ENCODE peak calls at places on chromosomes 2 and 18, in four cellular contexts. J is K562, I is H1, F is HepG2. H is an unnamed sample.

GRCh38 chr2:215718890-215719289 is 283.0 kb upstream of the FN1 start:
- DNase-seq in J (no peak), I (no peak), F (no peak), H (no peak)

GRCh38 chr18:36692909-36693308 is 135.9 kb downstream of the TPGS2 start:
- DNase-seq in J (no peak), I (no peak), F (no peak), H (no peak)

GRCh38 chr2:191631754-191632153 is 46.2 kb upstream of the NABP1 start:
- DNase-seq in J (no peak), I (no peak), F (peak), H (no peak)

GRCh38 chr18:12849548-12849947 is 34.5 kb downstream of the PTPN2 start:
- DNase-seq in J (no peak), I (no peak), F (no peak), H (no peak)

GRCh38 chr2:134218928-134219707 is 34.8 kb upstream of the MGAT5 start:
- DNase-seq in J (no peak), I (no peak), F (no peak), H (peak)

GRCh38 chr2:8412082-8412481 is 269.8 kb upstream of the ID2 start:
- DNase-seq in J (no peak), I (no peak), F (peak), H (no peak)

GRCh38 chr2:653645-654425 is 23.4 kb downstream of the TMEM18 start:
- DNase-seq in J (no peak), I (no peak), F (no peak), H (no peak)

GRCh38 chr18:37341473-37342086 is 224.0 kb downstream of the CELF4 start:
- DNase-seq in J (no peak), I (no peak), F (no peak), H (no peak)

GRCh38 chr18:22434973-22435608 is 17.4 kb upstream of the CTAGE1 start:
- DNase-seq in J (no peak), I (no peak), F (no peak), H (no peak)

GRCh38 chr18:79605481-79605880 is 74.1 kb upstream of the CTDP1 start:
- DNase-seq in J (no peak), I (no peak), F (no peak), H (no peak)

GRCh38 chr2:226611944-226612318 is 187.7 kb downstream of the IRS1 start:
- DNase-seq in J (no peak), I (no peak), F (no peak), H (no peak)

GRCh38 chr2:68413466-68413865 is 48.4 kb downstream of the PLEK start:
- DNase-seq in J (no peak), I (no peak), F (no peak), H (no peak)

GRCh38 chr18:460302-460701 is 40.2 kb downstream of the COLEC12 start:
- DNase-seq in J (no peak), I (no peak), F (no peak), H (no peak)

GRCh38 chr2:221241072-221241471 is 331.0 kb downstream of the EPHA4 start:
- DNase-seq in J (no peak), I (no peak), F (no peak), H (no peak)

GRCh38 chr2:155035246-155035645 is 336.8 kb downstream of the KCNJ3 start:
- DNase-seq in J (no peak), I (no peak), F (no peak), H (no peak)

GRCh38 chr2:101763496-101764333 is 66.2 kb downstream of the MAP4K4 start:
- DNase-seq in J (no peak), I (no peak), F (peak), H (peak)

GRCh38 chr2:231336236-231336635 is 59.3 kb upstream of the B3GNT7 start:
- DNase-seq in J (no peak), I (no peak), F (no peak), H (no peak)

GRCh38 chr2:101064868-101065549 is 62.9 kb downstream of the RPL31 start:
- DNase-seq in J (no peak), I (no peak), F (peak), H (no peak)

GRCh38 chr2:38375711-38376345 is 1.2 kb downstream of the ATL2 start:
- DNase-seq in J (no peak), I (no peak), F (no peak), H (no peak)

GRCh38 chr2:149701241-149701640 is 113.7 kb upstream of the MMADHC start:
- DNase-seq in J (no peak), I (no peak), F (no peak), H (no peak)

GRCh38 chr2:69798466-69798908 is 31.0 kb upstream of the GMCL1 start:
- DNase-seq in J (no peak), I (no peak), F (no peak), H (no peak)

GRCh38 chr2:112821142-112821541 is 15.4 kb downstream of the IL1B start:
- DNase-seq in J (no peak), I (no peak), F (no peak), H (no peak)

GRCh38 chr2:158740127-158740526 is 55.0 kb upstream of the DAPL1 start:
- DNase-seq in J (no peak), I (no peak), F (no peak), H (no peak)

GRCh38 chr2:237474511-237474911 is 12.5 kb upstream of the MLPH start:
- DNase-seq in J (no peak), I (no peak), F (no peak), H (no peak)

GRCh38 chr18:31199190-31199769 is 36.6 kb upstream of the DSC1 start:
- DNase-seq in J (no peak), I (no peak), F (no peak), H (peak)

GRCh38 chr2:234363011-234363487 is 133.8 kb downstream of the ARL4C start:
- DNase-seq in J (no peak), I (peak), F (peak), H (no peak)

GRCh38 chr2:24886640-24887324 is 33.3 kb downstream of the ADCY3 start:
- DNase-seq in J (no peak), I (no peak), F (no peak), H (no peak)

GRCh38 chr18:11749305-11749704 is 60.2 kb downstream of the GNAL start:
- DNase-seq in J (no peak), I (no peak), F (no peak), H (no peak)

GRCh38 chr2:223813329-223813728 is 24.1 kb downstream of the AP1S3 start:
- DNase-seq in J (no peak), I (no peak), F (no peak), H (no peak)

GRCh38 chr2:134401081-134401497 is 147.2 kb downstream of the MGAT5 start:
- DNase-seq in J (no peak), I (no peak), F (no peak), H (no peak)

GRCh38 chr2:97747716-97748115 is 34.3 kb downstream of the ZAP70 start:
- DNase-seq in J (no peak), I (no peak), F (no peak), H (no peak)

GRCh38 chr2:176094307-176094706 is 1.8 kb downstream of the HOXD13 start:
- DNase-seq in J (no peak), I (no peak), F (no peak), H (no peak)

GRCh38 chr18:61466736-61467135 is 133.5 kb downstream of the CDH20 start:
- DNase-seq in J (no peak), I (no peak), F (no peak), H (no peak)

GRCh38 chr2:203399031-203399430 is 70.8 kb downstream of the ABI2 start:
- DNase-seq in J (no peak), I (no peak), F (no peak), H (no peak)

GRCh38 chr2:203395858-203396257 is 67.7 kb downstream of the ABI2 start:
- DNase-seq in J (no peak), I (no peak), F (no peak), H (no peak)

GRCh38 chr2:203396667-203397066 is 68.5 kb downstream of the ABI2 start:
- DNase-seq in J (peak), I (peak), F (peak), H (no peak)

DNA sequence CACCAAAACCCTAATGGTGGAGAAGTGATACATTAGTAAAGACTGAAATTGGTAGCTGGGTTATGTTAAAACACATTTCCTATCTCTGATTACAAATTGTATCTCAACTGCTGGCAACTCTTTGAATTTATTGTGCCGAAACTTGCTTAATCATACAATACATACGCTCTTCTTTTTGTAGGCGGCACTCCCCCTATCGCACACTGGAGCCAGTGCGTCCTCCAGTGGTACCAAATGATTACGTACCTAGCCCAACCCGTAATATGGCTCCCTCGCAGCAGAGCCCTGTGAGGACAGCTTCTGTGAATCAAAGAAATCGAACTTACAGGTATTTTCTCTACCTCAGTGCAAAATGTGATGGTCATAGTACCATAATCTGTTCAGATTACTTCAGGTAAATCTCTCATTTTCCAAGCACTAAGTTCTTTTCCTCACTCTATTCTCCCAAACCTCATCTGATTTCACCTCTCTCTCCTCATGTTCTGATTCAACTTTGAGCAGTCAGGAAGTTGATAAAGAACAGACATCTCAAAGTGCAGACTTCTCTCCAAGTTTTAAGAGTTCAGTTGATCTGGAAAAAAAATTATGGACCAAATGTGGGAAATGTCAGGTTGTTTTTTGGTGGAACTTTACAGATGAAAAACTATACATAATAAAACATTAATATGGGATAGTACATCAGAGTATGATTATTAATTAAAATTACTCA is 66.5 kb downstream of the ABI2 start:
- DNase-seq in J (peak), I (no peak), F (no peak), H (no peak)
- TF ChIP-seq GABPA in J (no peak), I (no peak), F (no peak), H (no peak)

GRCh38 chr18:23986610-23987359 is 27.8 kb upstream of the TTC39C start:
- DNase-seq in J (no peak), I (no peak), F (no peak), H (no peak)

GRCh38 chr18:23977709-23978483 is 36.7 kb upstream of the TTC39C start:
- DNase-seq in J (no peak), I (no peak), F (no peak), H (peak)

GRCh38 chr18:23981369-23981768 is 33.2 kb upstream of the TTC39C start:
- DNase-seq in J (no peak), I (no peak), F (no peak), H (no peak)

GRCh38 chr18:23977103-23977502 is 37.5 kb upstream of the TTC39C start:
- DNase-seq in J (no peak), I (no peak), F (no peak), H (no peak)

GRCh38 chr18:23982154-23983071 is 32.1 kb upstream of the TTC39C start:
- DNase-seq in J (no peak), I (no peak), F (no peak), H (no peak)
- TF ChIP-seq GABPA in J (no peak), I (no peak), F (no peak), H (no peak)

DNA sequence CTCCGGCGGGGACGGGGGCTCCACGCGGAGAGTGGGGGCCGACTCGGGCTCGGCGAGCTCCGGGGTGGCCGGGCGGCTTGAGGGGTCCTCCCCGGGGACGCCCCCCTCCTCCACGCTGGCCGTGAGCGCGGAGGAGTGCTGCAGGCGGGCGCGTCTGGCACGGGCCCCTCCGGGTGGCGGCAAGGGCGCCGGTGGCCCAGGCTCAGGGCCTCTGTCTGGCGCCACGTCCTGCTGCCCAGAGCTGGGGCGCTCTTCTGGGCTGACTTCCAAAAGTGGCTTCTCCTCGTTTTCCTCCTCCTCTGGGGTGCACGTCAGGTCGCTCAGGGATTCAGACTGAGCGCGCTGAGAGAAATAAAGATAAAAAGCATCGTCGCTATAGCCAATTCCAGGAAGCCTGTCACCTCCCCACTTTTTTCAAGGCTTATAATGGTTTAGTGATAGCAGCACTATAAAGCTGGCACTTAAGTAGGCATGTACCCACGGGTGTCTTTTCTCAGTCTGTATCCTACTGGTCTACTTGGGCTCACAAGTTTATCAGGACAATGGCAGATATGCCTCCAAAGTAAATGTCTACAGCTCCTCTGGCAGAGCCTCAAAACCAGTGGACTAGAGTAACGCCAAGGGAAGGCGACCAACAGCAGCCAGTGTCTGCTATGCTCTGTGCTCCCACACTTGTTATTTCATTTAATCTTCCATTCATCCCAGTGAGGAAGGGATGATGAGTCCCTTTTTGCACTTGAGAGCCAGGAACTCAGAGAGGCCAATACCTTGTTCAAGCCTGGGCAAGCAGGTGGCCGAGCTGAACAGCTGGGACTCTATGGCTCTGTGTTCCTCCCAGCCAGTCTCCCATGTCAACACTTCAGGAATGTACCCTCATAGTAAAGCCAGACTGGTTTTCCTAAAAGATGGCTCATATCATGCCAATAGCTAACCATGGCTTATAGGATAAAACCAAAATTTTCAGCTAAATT is 92.5 kb upstream of the MGAT4A start:
- DNase-seq in J (no peak), I (no peak), F (no peak), H (no peak)
- TF ChIP-seq GABPA in J (no peak), I (no peak), F (no peak), H (no peak)

GRCh38 chr2:46656640-46657039 is 177.3 kb downstream of the TMEM247 start:
- DNase-seq in J (no peak), I (no peak), F (no peak), H (no peak)
- TF ChIP-seq GABPA in J (no peak), I (no peak), F (no peak), H (no peak)

GRCh38 chr2:240962371-240963064 is 35.9 kb upstream of the SNED1 start:
- DNase-seq in J (no peak), I (no peak), F (peak), H (no peak)

GRCh38 chr2:240963065-240963375 is 35.4 kb upstream of the SNED1 start:
- DNase-seq in J (no peak), I (no peak), F (no peak), H (no peak)

GRCh38 chr2:240964221-240964853 is 34.1 kb upstream of the SNED1 start:
- DNase-seq in J (no peak), I (no peak), F (no peak), H (no peak)

GRCh38 chr2:240964854-240965295 is 33.5 kb upstream of the SNED1 start:
- DNase-seq in J (no peak), I (no peak), F (no peak), H (no peak)

DNA sequence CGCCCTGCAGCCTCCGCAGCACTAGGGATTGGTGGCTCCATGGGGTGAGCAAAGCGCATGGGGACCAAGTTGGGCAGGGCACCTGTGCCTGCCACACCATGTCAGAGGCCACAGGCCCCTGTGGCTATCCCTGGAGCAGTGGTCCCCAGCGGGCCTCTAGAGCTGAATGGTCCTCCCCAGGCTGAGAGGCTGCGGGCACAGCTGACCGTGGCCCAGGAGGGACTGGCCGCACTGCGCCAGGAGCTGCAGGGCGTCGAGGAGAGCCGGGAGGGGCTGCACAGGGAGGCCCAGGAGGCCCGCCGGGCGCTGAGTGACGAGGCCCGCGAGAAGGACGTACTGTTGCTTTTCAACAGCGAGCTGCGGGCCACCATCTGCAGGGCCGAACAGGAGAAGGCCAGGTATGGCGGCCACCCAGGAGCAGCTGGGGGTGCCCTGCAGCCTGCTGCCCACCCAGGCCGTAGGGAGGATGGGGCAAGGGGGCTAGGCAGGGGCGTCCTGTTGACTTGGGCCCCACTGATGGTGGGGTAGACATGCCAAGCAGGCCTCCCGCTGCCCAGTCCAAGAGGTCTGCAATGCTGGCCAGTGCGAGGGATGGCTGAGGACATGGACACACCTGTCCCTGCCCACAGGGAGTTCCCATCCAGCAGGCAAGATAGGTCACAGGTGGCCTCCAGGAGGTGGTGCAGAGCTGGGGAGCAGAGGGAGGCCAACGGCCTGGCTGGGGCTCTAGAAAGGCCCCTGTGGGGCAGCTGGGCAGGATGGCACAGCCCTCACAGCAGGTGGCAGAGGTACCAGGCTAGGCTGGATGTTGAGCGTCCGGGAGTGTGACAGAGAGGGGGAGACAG is 34.8 kb upstream of the SNED1 start:
- DNase-seq in J (no peak), I (no peak), F (no peak), H (no peak)
- TF ChIP-seq GABPA in J (no peak), I (no peak), F (no peak), H (no peak)

GRCh38 chr2:108370080-108370479 is 7.7 kb upstream of the SULT1C4 start:
- DNase-seq in J (no peak), I (no peak), F (peak), H (no peak)
- TF ChIP-seq GABPA in J (no peak), I (no peak), F (no peak), H (no peak)

GRCh38 chr2:212001280-212001679 is 537.3 kb downstream of the ERBB4 start:
- DNase-seq in J (no peak), I (no peak), F (no peak), H (no peak)
- TF ChIP-seq GABPA in J (no peak), I (no peak), F (no peak), H (no peak)

DNA sequence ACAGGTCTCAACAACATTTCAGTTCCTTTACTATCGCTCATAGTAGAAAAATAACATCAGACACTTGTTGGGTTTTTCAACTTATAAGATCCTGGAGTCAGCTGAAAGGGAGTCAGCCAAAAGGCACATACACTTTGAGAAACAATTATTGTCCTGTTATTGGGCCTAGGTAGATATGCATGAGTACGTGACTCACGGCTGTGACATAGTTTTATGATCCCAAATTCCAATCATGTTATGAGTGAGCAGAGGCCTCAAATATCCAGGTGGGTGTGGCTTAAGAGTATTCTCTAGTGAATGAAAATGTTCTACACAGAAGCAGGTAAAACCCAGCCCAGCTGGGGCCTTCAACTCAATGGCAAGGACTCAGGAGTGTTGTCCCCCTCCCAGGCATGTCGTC is 27.2 kb downstream of the SERPINB8 start:
- DNase-seq in J (no peak), I (no peak), F (no peak), H (no peak)
- TF ChIP-seq GABPA in J (no peak), I (no peak), F (no peak), H (no peak)

GRCh38 chr2:120748741-120749140 is 13.1 kb downstream of the GLI2 start:
- DNase-seq in J (no peak), I (no peak), F (no peak), H (no peak)

GRCh38 chr2:120754067-120754960 is 18.6 kb downstream of the GLI2 start:
- DNase-seq in J (no peak), I (no peak), F (no peak), H (no peak)

GRCh38 chr2:120749506-120750431 is 14.1 kb downstream of the GLI2 start:
- DNase-seq in J (no peak), I (no peak), F (no peak), H (no peak)

GRCh38 chr2:120750488-120751210 is 15.0 kb downstream of the GLI2 start:
- DNase-seq in J (no peak), I (no peak), F (no peak), H (no peak)

GRCh38 chr2:120751553-120751952 is 15.9 kb downstream of the GLI2 start:
- DNase-seq in J (no peak), I (no peak), F (no peak), H (no peak)
- TF ChIP-seq GABPA in J (no peak), I (no peak), F (no peak), H (no peak)

GRCh38 chr2:64405476-64406406 is 48.2 kb upstream of the LGALSL start:
- DNase-seq in J (no peak), I (no peak), F (no peak), H (no peak)
- TF ChIP-seq GABPA in J (no peak), I (no peak), F (no peak), H (no peak)